ENCODE peak calls at places on chromosomes 4 and X, in four cellular contexts. B, U, W and Q are unnamed samples.

GRCh38 chr4:56102581-56102980 is 153.8 kb downstream of the CEP135 start:
- DNase-seq in B (no peak), U (no peak), W (no peak), Q (no peak)

GRCh38 chr4:129043523-129043922 is 49.8 kb downstream of the SCLT1 start:
- DNase-seq in B (no peak), U (no peak), W (no peak), Q (no peak)

GRCh38 chrX:109841869-109842579 is 109.0 kb upstream of the ACSL4 start:
- DNase-seq in B (no peak), U (no peak), W (no peak), Q (no peak)

GRCh38 chr4:123744664-123745290 is 348.2 kb downstream of the SPRY1 start:
- DNase-seq in B (no peak), U (no peak), W (no peak), Q (no peak)

GRCh38 chrX:2656243-2656836 is 34.8 kb upstream of the CD99 start:
- DNase-seq in B (no peak), U (no peak), W (no peak), Q (no peak)

GRCh38 chrX:16743604-16744325 is 24.4 kb downstream of the SYAP1 start:
- DNase-seq in B (no peak), U (no peak), W (peak), Q (no peak)

GRCh38 chrX:51494409-51494808 is 2.0 kb downstream of the NUDT11 start:
- DNase-seq in B (no peak), U (no peak), W (no peak), Q (no peak)

GRCh38 chrX:1421433-1422134 is 29.7 kb upstream of the SLC25A6 start:
- DNase-seq in B (no peak), U (no peak), W (no peak), Q (no peak)

GRCh38 chr4:186840771-186841301 is 117.2 kb upstream of the FAT1 start:
- DNase-seq in B (no peak), U (no peak), W (no peak), Q (no peak)

GRCh38 chr4:64539234-64539849 is 130.1 kb upstream of the TECRL start:
- DNase-seq in B (peak), U (no peak), W (peak), Q (no peak)

GRCh38 chrX:130172127-130172834 is 519 bp downstream of the RAB33A start:
- DNase-seq in B (no peak), U (no peak), W (no peak), Q (no peak)

GRCh38 chrX:63350979-63351616 is at the start of gene SPIN4:
- DNase-seq in B (peak), U (peak), W (peak), Q (peak)

GRCh38 chr4:78612398-78613005 is 60.9 kb downstream of the ANXA3 start:
- DNase-seq in B (no peak), U (no peak), W (peak), Q (no peak)

GRCh38 chrX:39439910-39440733 is 638.9 kb downstream of the MID1IP1 start:
- DNase-seq in B (peak), U (no peak), W (no peak), Q (no peak)

GRCh38 chr4:158376441-158376840 is 145.2 kb upstream of the RXFP1 start:
- DNase-seq in B (no peak), U (no peak), W (no peak), Q (no peak)

GRCh38 chr4:158810487-158811215 is 41.8 kb downstream of the FNIP2 start:
- DNase-seq in B (no peak), U (no peak), W (peak), Q (no peak)

GRCh38 chr4:3480528-3481112 is 17.5 kb downstream of the DOK7 start:
- DNase-seq in B (peak), U (peak), W (no peak), Q (peak)

GRCh38 chrX:8429692-8430249 is 34.9 kb upstream of the VCX3B start:
- DNase-seq in B (no peak), U (no peak), W (no peak), Q (no peak)

GRCh38 chr4:94419956-94420355 is 31.8 kb upstream of the PDLIM5 start:
- DNase-seq in B (no peak), U (no peak), W (no peak), Q (no peak)

GRCh38 chrX:15947648-15948317 is 93.2 kb upstream of the AP1S2 start:
- DNase-seq in B (no peak), U (no peak), W (peak), Q (no peak)

GRCh38 chrX:130025256-130025655 is 42.8 kb downstream of the BCORL1 start:
- DNase-seq in B (no peak), U (no peak), W (no peak), Q (no peak)

GRCh38 chrX:139691493-139691842 is 16.5 kb downstream of the MCF2 start:
- DNase-seq in B (no peak), U (no peak), W (no peak), Q (no peak)

GRCh38 chr4:30757357-30757756 is 37.2 kb downstream of the PCDH7 start:
- DNase-seq in B (no peak), U (no peak), W (peak), Q (no peak)